ENCODE peak calls at places on chromosome 12, in four cellular contexts. F, I, Y and K are unnamed samples.

GRCh38 chr12:92369643-92370042 is 224.0 kb upstream of the BTG1 start:
- DNase-seq in F (no peak), I (no peak), Y (no peak), K (peak; percentile 36)

GRCh38 chr12:109232731-109233130 is 76.4 kb downstream of the FOXN4 start:
- DNase-seq in F (no peak), I (no peak), Y (no peak), K (no peak)

GRCh38 chr12:103751600-103751999 is 89.4 kb downstream of the NT5DC3 start:
- DNase-seq in F (no peak), I (no peak), Y (no peak), K (no peak)

GRCh38 chr12:89971880-89972279 is 263.2 kb upstream of the ATP2B1 start:
- DNase-seq in F (no peak), I (no peak), Y (no peak), K (peak; percentile 74)

GRCh38 chr12:16560273-16560672 is 45.7 kb downstream of the LMO3 start:
- DNase-seq in F (no peak), I (no peak), Y (no peak), K (no peak)

GRCh38 chr12:7937867-7938506 is 2.0 kb upstream of the SLC2A3 start:
- DNase-seq in F (no peak), I (no peak), Y (peak; percentile 27), K (peak; percentile 55)

GRCh38 chr12:50557421-50557820 is 52.6 kb downstream of the DIP2B start:
- DNase-seq in F (no peak), I (no peak), Y (no peak), K (no peak)

GRCh38 chr12:30461011-30461670 is 234.5 kb downstream of the IPO8 start:
- DNase-seq in F (no peak), I (no peak), Y (no peak), K (no peak)

GRCh38 chr12:30964896-30965612 is 38.5 kb downstream of the TSPAN11 start:
- DNase-seq in F (no peak), I (no peak), Y (no peak), K (no peak)

GRCh38 chr12:62003217-62003616 is 257.0 kb upstream of the USP15 start:
- DNase-seq in F (no peak), I (no peak), Y (no peak), K (no peak)

GRCh38 chr12:12717586-12718381 is 616 bp downstream of the CDKN1B start:
- DNase-seq in F (peak; percentile 56), I (no peak), Y (no peak), K (no peak)

GRCh38 chr12:85872497-85873091 is 1.5 kb upstream of the NTS start:
- DNase-seq in F (no peak), I (peak; percentile 47), Y (no peak), K (peak; percentile 78)

GRCh38 chr12:115323223-115323905 is 639.4 kb upstream of the TBX3 start:
- DNase-seq in F (no peak), I (no peak), Y (no peak), K (no peak)

GRCh38 chr12:75976913-75977312 is 54.7 kb downstream of the PHLDA1 start:
- DNase-seq in F (no peak), I (no peak), Y (no peak), K (no peak)

GRCh38 chr12:119157528-119157927 is 21.2 kb upstream of the HSPB8 start:
- DNase-seq in F (no peak), I (no peak), Y (no peak), K (no peak)

DNA sequence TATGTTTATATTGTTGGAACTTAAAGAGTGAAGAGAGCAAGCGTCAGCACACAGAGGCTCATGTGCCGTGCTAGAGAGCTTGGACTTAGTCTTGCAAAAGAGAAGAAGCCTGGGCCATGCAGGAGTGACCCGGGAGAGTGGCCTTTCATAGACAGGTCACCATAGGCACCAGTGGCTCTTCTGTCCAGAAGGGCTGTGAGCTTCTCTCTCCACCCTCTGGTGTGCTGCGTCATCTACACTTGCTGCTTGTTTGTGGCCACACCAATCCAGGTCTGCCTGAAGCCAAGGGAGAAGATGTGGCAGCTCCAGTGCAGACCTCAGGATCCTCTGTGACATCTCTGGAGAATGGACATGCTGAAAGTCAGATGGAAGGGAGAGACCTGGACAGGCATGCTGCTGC is 74.4 kb downstream of the NTF3 start:
- DNase-seq in F (peak; percentile 19), I (no peak), Y (no peak), K (no peak)
- TF ChIP-seq RNF2 in F (no peak), I (no peak), Y (no peak), K (no peak)

GRCh38 chr12:26282339-26282945 is 87.1 kb downstream of the SSPN start:
- DNase-seq in F (no peak), I (no peak), Y (no peak), K (no peak)
- H3K27ac ChIP-seq in F (no peak overlapping the region), I (no peak overlapping the region), Y (no peak overlapping the region), K (no peak overlapping the region)

GRCh38 chr12:121781751-121782615 is 11.5 kb downstream of the RHOF start:
- DNase-seq in F (no peak), I (peak; percentile 68), Y (peak; percentile 58), K (no peak)
- TF ChIP-seq RNF2 in F (no peak), I (no peak), Y (peak; percentile 22), K (no peak)

DNA sequence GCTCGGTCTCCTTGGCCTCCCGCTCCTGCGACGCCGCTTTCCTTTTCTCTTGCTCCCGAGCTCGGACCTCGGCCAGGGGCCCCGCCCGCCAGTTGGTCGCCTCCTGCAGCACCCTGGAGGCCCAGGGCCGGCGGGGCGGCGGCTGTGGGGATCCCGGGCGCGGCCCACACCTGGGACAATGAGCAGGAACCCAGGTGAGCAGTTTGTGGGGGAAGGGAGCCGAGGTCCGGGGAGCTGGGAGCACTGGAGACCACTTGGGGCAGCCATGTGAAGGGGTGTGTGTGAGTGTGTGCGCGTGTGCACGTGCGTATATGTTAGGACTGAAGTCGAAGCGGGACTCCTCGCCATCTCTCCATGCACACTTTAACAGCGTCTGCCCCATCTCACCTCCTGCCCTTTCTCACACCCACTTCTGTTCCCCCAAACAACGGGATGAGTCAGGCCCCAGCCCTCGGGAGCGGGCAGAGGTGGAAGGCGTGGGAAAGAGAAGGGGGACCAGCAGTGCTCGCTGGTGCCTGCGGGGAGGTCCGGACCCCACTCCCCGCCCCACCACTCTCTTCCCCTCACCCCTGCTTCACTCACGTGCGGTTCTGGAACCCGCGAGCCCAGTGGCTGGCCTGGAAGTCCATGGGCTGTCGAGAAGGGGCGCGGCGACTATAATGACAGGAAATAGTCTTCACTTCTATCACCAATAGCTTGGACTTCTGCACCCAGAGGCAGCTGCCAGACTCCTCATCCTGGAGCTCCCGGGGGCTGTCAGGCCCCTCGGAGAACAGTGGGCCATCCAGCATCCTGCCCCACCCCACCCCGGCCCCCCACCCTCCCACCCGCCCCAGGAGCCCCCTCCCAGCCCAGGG is 450 bp downstream of the DDN start:
- DNase-seq in F (peak; percentile 82), I (no peak), Y (peak; percentile 59), K (no peak)
- H3K27ac ChIP-seq in F (no peak overlapping the region), I (no peak overlapping the region), Y (peak overlapping the region; percentile 42), K (peak overlapping the region; percentile 52)

DNA sequence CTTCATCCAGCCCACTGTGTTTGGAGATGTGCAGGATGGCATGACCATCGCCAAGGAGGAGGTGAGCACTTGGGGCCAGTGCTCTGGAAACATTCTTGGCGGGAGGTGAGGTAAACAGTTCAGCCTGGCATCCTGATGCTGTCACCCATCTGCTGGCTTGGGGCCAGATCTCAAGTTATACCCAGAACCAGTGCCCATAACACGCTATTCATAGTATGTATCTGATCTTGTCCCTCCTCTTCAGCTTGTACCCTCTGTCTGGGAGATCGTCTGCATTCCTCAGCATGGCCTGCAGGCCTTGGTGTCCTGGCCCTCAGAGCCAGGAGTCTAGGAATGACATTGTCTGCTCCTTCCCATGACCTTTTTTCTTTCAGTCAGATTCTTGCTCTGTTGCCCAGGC is 31.4 kb downstream of the ALDH2 start:
- DNase-seq in F (no peak), I (no peak), Y (no peak), K (no peak)
- TF ChIP-seq RNF2 in F (no peak), I (no peak), Y (no peak), K (no peak)

DNA sequence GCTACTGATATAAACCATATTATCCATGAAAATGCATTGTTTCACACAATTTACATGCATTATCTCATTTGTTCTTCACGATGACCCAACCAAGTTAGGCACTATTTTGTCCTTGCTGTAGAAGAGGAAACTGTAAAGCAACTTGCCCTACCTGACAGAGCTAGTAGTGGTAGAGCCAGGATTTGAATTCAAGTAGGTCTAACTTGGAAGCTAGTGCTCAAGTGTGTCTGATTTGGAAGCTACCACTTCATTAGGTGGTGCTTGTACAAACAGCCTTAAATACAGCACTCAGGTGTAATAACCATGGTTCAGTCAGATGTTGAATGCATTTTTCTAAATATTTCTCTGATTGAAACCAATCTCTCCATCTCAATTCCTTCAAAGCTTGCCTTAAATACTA is 123.6 kb downstream of the PAWR start:
- DNase-seq in F (no peak), I (no peak), Y (no peak), K (no peak)
- H3K27ac ChIP-seq in F (no peak overlapping the region), I (peak overlapping the region; percentile 71), Y (no peak overlapping the region), K (no peak overlapping the region)

GRCh38 chr12:112126000-112126431 is 656 bp downstream of the TRAFD1 start:
- DNase-seq in F (no peak), I (no peak), Y (no peak), K (no peak)
- TF ChIP-seq RNF2 in F (no peak), I (no peak), Y (no peak), K (no peak)

GRCh38 chr12:10364839-10365681 is 24.8 kb downstream of the KLRK1 start:
- DNase-seq in F (no peak), I (peak; percentile 53), Y (no peak), K (peak; percentile 35)

GRCh38 chr12:10365716-10366433 is 24.0 kb downstream of the KLRK1 start:
- DNase-seq in F (no peak), I (no peak), Y (no peak), K (no peak)

GRCh38 chr12:10368206-10369171 is 21.4 kb downstream of the KLRK1 start:
- DNase-seq in F (no peak), I (no peak), Y (no peak), K (no peak)

GRCh38 chr12:10363922-10364838 is 25.7 kb downstream of the KLRK1 start:
- DNase-seq in F (no peak), I (peak; percentile 18), Y (peak; percentile 19), K (no peak)

DNA sequence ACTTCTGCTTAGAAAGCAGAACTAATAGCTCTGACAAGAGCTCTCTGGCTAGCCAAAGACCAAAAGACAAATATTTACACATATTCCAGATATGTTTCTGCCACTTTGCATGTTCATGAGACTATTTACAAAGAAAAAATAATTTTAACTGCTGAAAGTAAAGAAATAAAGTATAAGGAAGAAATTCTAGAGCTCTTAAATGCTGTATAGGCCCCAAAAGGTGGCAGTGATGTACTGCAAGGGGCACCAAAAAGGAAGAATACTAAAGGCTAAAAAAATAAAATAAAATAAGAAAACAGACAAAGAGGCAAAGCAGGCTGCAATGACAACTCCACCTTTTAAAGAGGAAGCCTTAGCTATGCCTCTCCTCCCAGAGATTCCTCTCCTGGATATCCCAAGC is 23.0 kb downstream of the KLRK1 start:
- DNase-seq in F (no peak), I (peak; percentile 23), Y (no peak), K (no peak)
- H3K27ac ChIP-seq in F (no peak overlapping the region), I (no peak overlapping the region), Y (peak overlapping the region; percentile 99), K (no peak overlapping the region)